ENCODE peak calls at places on chromosomes 4 and X, in six cellular contexts. F is hepatocyte, J is thyroid gland, R is neural crest cell, S is lower lobe of right lung, A is brain microvascular endothelial cell. U is an unnamed sample.

GRCh38 chr4:38128478-38129451 is 168.6 kb downstream of the PTTG2 start:
- DNase-seq in F (no peak), J (no peak), A (no peak), R (no peak), S (no peak), U (peak)

GRCh38 chr4:182126567-182126966 is 116.6 kb upstream of the TENM3 start:
- DNase-seq in R (no peak), F (no peak), A (peak), S (no peak), J (no peak), U (no peak)

GRCh38 chr4:146135941-146136340 is 39.6 kb upstream of the LSM6 start:
- DNase-seq in F (no peak), S (no peak), R (no peak), J (no peak), A (no peak), U (no peak)

GRCh38 chr4:26753642-26754041 is 107.0 kb upstream of the STIM2 start:
- DNase-seq in A (peak), J (peak), R (no peak), F (peak), S (no peak), U (no peak)

GRCh38 chr4:41542526-41543270 is 4.7 kb downstream of the LIMCH1 start:
- DNase-seq in F (no peak), R (no peak), A (no peak), S (no peak), J (no peak), U (no peak)

GRCh38 chrX:139052461-139052860 is 340.9 kb upstream of the FGF13 start:
- DNase-seq in J (no peak), F (no peak), A (no peak), R (peak), S (no peak), U (no peak)

GRCh38 chr4:87257523-87257922 is 37.1 kb upstream of the KLHL8 start:
- DNase-seq in S (no peak), F (no peak), J (no peak), R (no peak), A (no peak), U (no peak)

GRCh38 chrX:119692241-119693031 is 532 bp downstream of the SEPTIN6 start:
- DNase-seq in S (peak), A (peak), J (peak), R (peak), F (peak), U (peak)

GRCh38 chrX:47191331-47191730 is 2.3 kb upstream of the UBA1 start:
- DNase-seq in S (no peak), R (peak), J (peak), F (peak), A (no peak), U (peak)

GRCh38 chrX:85611926-85612325 is 232.5 kb upstream of the POF1B start:
- DNase-seq in J (no peak), R (no peak), A (no peak), F (no peak), S (no peak), U (no peak)

GRCh38 chr4:122309988-122310626 is 68.7 kb upstream of the ADAD1 start:
- DNase-seq in F (no peak), S (no peak), A (no peak), J (no peak), R (no peak), U (no peak)

GRCh38 chr4:145945431-145946155 is 7.0 kb upstream of the ZNF827 start:
- DNase-seq in J (no peak), R (no peak), S (no peak), A (no peak), F (no peak), U (no peak)

GRCh38 chrX:15350329-15350996 is 15.1 kb upstream of the PIGA start:
- DNase-seq in J (peak), R (no peak), S (no peak), F (no peak), A (no peak), U (no peak)

GRCh38 chr4:174408841-174409552 is 113.3 kb downstream of the HPGD start:
- DNase-seq in R (no peak), S (no peak), A (no peak), F (no peak), J (no peak), U (no peak)

GRCh38 chrX:129772796-129773431 is 6.8 kb upstream of the SASH3 start:
- DNase-seq in A (no peak), F (no peak), J (peak), S (peak), R (no peak), U (no peak)

GRCh38 chr4:102751964-102752363 is 8.8 kb downstream of the MANBA start:
- DNase-seq in R (no peak), A (no peak), S (no peak), F (no peak), J (no peak), U (no peak)

GRCh38 chr4:2338754-2339457 is 77.0 kb upstream of the MXD4 start:
- DNase-seq in R (no peak), S (no peak), F (peak), J (peak), A (no peak), U (no peak)

GRCh38 chr4:18938343-18939109 is 917.0 kb upstream of the LCORL start:
- DNase-seq in R (no peak), F (no peak), J (no peak), S (no peak), A (no peak), U (no peak)

GRCh38 chr4:154132406-154132805 is 343.5 kb upstream of the SFRP2 start:
- DNase-seq in R (no peak), F (no peak), S (no peak), J (no peak), A (peak), U (no peak)

GRCh38 chr4:11446156-11446811 is 17.6 kb upstream of the HS3ST1 start:
- DNase-seq in J (no peak), F (peak), S (no peak), R (no peak), A (peak), U (no peak)

GRCh38 chrX:139890991-139891700 is 41.7 kb downstream of the ATP11C start:
- DNase-seq in F (no peak), R (no peak), S (no peak), A (peak), J (no peak), U (no peak)

GRCh38 chr4:98557497-98557896 is 100.9 kb downstream of the TSPAN5 start:
- DNase-seq in R (no peak), A (peak), S (peak), F (no peak), J (no peak), U (no peak)

GRCh38 chr4:48193921-48194320 is 59.9 kb upstream of the TXK start:
- DNase-seq in A (no peak), S (no peak), R (no peak), J (no peak), F (no peak), U (no peak)

GRCh38 chrX:107565916-107566602 is 62.3 kb upstream of the PRPS1 start:
- DNase-seq in S (no peak), F (peak), J (peak), R (peak), A (peak), U (peak)

GRCh38 chr4:170827562-170828260 is 738.0 kb upstream of the AADAT start:
- DNase-seq in J (no peak), S (no peak), R (no peak), A (no peak), F (no peak), U (no peak)

GRCh38 chrX:21996872-21997271 is 35.3 kb upstream of the PHEX start:
- DNase-seq in J (no peak), A (peak), R (no peak), S (no peak), F (no peak), U (peak)

GRCh38 chrX:107146670-107147069 is 28.0 kb upstream of the RBM41 start:
- DNase-seq in F (no peak), A (peak), R (no peak), S (no peak), J (no peak), U (no peak)

GRCh38 chrX:118724352-118724751 is 3.1 kb upstream of the IL13RA1 start:
- DNase-seq in A (no peak), J (no peak), R (no peak), F (no peak), S (no peak), U (no peak)

GRCh38 chr4:81392164-81392563 is 79.5 kb downstream of the RASGEF1B start:
- DNase-seq in S (no peak), F (no peak), R (no peak), J (no peak), A (no peak), U (no peak)

GRCh38 chrX:118872102-118872566 is 48.5 kb downstream of the ZCCHC12 start:
- DNase-seq in S (no peak), J (peak), A (no peak), F (no peak), R (no peak), U (peak)

GRCh38 chr4:165289429-165289785 is 38.1 kb upstream of the MSMO1 start:
- DNase-seq in F (no peak), S (no peak), A (no peak), J (no peak), R (no peak), U (no peak)

GRCh38 chr4:77432702-77433101 is 172.9 kb upstream of the CXCL13 start:
- DNase-seq in S (no peak), R (no peak), F (no peak), A (no peak), J (no peak), U (no peak)

DNA sequence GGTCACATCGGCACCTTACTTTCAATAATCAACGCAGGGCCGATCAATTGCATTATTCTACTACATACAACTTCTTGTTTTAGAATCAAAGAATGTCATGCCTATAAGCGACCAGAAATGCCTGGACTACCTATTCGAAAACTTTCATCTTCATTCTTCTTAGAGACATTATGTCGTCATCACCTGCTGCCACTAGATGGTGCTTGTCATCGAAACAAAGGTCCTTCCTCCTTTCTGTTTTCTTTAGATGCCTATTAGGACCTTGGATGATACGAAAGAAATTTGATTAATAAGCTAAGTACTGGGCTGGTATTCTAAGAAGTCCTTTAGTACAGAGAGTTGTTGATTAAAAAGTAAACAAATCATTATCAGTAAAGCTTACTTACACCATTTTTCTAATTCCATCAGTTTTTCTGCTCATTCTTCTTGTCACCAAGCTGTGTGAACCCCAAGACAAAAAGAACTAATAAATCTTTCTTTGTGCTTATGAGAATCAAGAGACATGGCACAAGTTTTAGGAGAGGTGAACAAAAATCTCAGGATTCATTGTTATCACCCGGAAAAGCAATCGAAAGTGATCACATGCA is 154.5 kb upstream of the SLC4A4 start:
- DNase-seq in S (no peak), A (peak), J (peak), F (peak), R (peak), U (peak)
- TF ChIP-seq CTCF in S (peak), A (peak), J (peak), F (peak), R (peak), U (peak)

GRCh38 chr4:148226341-148226740 is 215.9 kb downstream of the NR3C2 start:
- DNase-seq in F (no peak), J (no peak), R (no peak), S (no peak), A (no peak), U (no peak)
- TF ChIP-seq CTCF in F (no peak), J (no peak), R (no peak), S (no peak), A (no peak), U (no peak)

GRCh38 chr4:94546949-94547348 is 95.2 kb downstream of the PDLIM5 start:
- DNase-seq in J (no peak), F (no peak), A (no peak), S (no peak), R (no peak), U (no peak)

GRCh38 chr4:94548571-94548970 is 96.8 kb downstream of the PDLIM5 start:
- DNase-seq in A (peak), J (no peak), F (peak), S (no peak), R (no peak), U (peak)

GRCh38 chr4:94550352-94550751 is 98.6 kb downstream of the PDLIM5 start:
- DNase-seq in F (no peak), J (no peak), A (no peak), S (no peak), R (no peak), U (no peak)

GRCh38 chr4:94551616-94552564 is 100.1 kb downstream of the PDLIM5 start:
- DNase-seq in J (no peak), F (no peak), A (no peak), S (no peak), R (no peak), U (no peak)

DNA sequence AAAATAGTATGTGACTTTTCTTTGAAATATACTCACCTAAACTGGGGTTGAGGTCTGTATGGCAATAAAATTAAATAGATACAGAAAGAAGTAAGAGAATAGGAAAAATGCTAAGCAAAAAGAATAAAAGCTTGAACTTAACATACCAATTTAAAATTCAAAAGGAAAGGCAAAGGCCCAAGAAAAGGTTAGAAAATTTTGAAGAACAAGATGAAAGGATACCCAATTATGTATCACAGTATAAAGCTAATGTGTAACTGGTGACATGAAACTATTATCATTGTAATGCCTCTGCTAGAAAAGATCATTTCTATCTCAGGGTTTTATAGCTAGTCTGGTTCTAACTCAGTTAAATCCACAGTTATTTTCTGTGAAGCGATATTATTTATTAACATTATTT is 99.1 kb downstream of the PDLIM5 start:
- DNase-seq in J (no peak), S (no peak), F (no peak), A (no peak), R (no peak), U (no peak)
- TF ChIP-seq CTCF in J (no peak), S (no peak), F (no peak), A (no peak), R (no peak), U (no peak)

GRCh38 chr4:6239486-6239885 is 30.2 kb upstream of the WFS1 start:
- DNase-seq in F (no peak), A (no peak), S (peak), R (no peak), J (no peak), U (no peak)
- TF ChIP-seq CTCF in F (no peak), A (no peak), S (no peak), R (no peak), J (no peak), U (no peak)

GRCh38 chr4:4430492-4431195 is 43.7 kb downstream of the NSG1 start:
- DNase-seq in A (peak), J (no peak), F (peak), S (no peak), R (peak), U (peak)
- TF ChIP-seq CTCF in A (peak), J (peak), F (peak), S (peak), R (peak), U (peak)

GRCh38 chrX:150543230-150544155 is 24.9 kb upstream of the MTM1 start:
- DNase-seq in A (no peak), R (no peak), F (no peak), S (no peak), J (peak), U (no peak)

GRCh38 chrX:150542846-150543229 is 25.6 kb upstream of the MTM1 start:
- DNase-seq in R (no peak), F (no peak), J (no peak), A (no peak), S (no peak), U (no peak)

GRCh38 chrX:150544222-150544787 is 24.1 kb upstream of the MTM1 start:
- DNase-seq in R (no peak), F (no peak), J (no peak), A (no peak), S (no peak), U (peak)

GRCh38 chrX:150544835-150545790 is 23.3 kb upstream of the MTM1 start:
- DNase-seq in A (no peak), R (no peak), J (peak), S (no peak), F (no peak), U (no peak)

GRCh38 chrX:150540965-150541364 is 27.5 kb upstream of the MTM1 start:
- DNase-seq in A (no peak), J (no peak), F (no peak), S (no peak), R (no peak), U (no peak)
- TF ChIP-seq CTCF in A (no peak), J (no peak), F (no peak), S (no peak), R (no peak), U (no peak)

GRCh38 chr4:74055096-74055495 is 16.6 kb upstream of the CXCL3 start:
- DNase-seq in J (no peak), R (no peak), S (no peak), A (no peak), F (no peak), U (no peak)

GRCh38 chr4:74056858-74057562 is 18.5 kb upstream of the CXCL3 start:
- DNase-seq in S (no peak), F (no peak), A (peak), J (no peak), R (no peak), U (no peak)

GRCh38 chr4:74057588-74057987 is 19.1 kb upstream of the CXCL3 start:
- DNase-seq in J (no peak), A (no peak), F (no peak), R (no peak), S (no peak), U (no peak)

GRCh38 chr4:74055498-74055897 is 17.0 kb upstream of the CXCL3 start:
- DNase-seq in J (no peak), S (no peak), R (no peak), F (no peak), A (no peak), U (no peak)

DNA sequence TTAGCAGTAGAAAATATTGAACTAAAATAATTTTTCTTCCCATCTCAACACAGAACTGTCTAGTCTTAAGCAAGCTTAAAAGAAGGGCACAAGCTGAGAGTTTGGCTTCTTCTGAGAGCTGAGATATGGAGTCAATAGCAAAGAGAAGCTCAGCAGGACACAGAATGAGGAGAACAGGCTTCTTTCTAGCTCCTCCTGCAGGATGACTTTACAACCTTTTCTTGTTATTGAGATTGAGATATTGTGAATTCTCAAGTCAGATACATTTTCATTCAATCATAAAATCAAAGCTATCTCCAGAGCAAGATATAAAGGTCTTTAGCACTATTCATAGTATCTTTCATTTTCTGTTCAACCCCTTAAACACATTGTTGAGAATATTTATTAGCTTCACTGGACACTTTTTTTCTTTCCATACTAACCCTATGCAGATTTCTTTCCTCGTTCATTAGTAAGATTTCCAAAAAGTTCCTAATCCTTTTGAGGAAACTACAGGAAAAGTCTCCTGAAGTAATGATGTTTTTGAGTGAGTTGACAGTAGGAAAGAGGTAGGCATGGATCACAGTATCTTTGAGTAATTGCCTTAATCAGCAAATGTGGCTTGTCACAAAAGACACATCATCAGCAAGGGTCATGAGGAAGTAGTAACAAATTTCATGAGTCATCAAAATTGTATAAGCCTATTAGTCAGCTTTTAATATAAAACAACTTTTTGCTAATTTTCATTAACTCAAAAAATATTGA is 17.8 kb upstream of the CXCL3 start:
- DNase-seq in R (no peak), F (no peak), S (no peak), J (no peak), A (peak), U (no peak)
- TF ChIP-seq CTCF in R (no peak), F (no peak), S (no peak), J (no peak), A (peak), U (no peak)

U was measured in Calu3.